ENCODE peak calls at places on chromosomes 13 and 19, in four cellular contexts. One of them, this sample, is unnamed. For H3K4me1, the result is how much of the 10 kb centered on the place peaks cover.

GRCh38 chr13:83881917-83882625 is at the start of gene SLITRK1:
- DNase-seq in HCT116: no peak
- DNase-seq in lower lobe of right lung: peak
- DNase-seq in aorta: peak
- DNase-seq in this sample: no peak

GRCh38 chr13:94192576-94192975 is 286.9 kb downstream of the DCT start:
- DNase-seq in aorta: no peak
- DNase-seq in lower lobe of right lung: no peak
- DNase-seq in HCT116: no peak
- DNase-seq in this sample: no peak

GRCh38 chr19:33779849-33780248 is 16.8 kb upstream of the KCTD15 start:
- DNase-seq in HCT116: no peak
- DNase-seq in aorta: no peak
- DNase-seq in lower lobe of right lung: no peak
- DNase-seq in this sample: no peak

GRCh38 chr19:4327252-4327876 is 11.3 kb downstream of the STAP2 start:
- DNase-seq in lower lobe of right lung: peak
- DNase-seq in aorta: peak
- DNase-seq in HCT116: no peak
- DNase-seq in this sample: no peak

GRCh38 chr19:47309608-47310007 is at the start of gene C5AR1:
- DNase-seq in aorta: no peak
- DNase-seq in HCT116: no peak
- DNase-seq in lower lobe of right lung: peak
- DNase-seq in this sample: no peak

GRCh38 chr19:45016388-45017314 is 15.4 kb downstream of the RELB start:
- DNase-seq in lower lobe of right lung: no peak
- DNase-seq in HCT116: peak
- DNase-seq in aorta: peak
- DNase-seq in this sample: no peak

GRCh38 chr13:27622102-27622820 is 569 bp downstream of the POLR1D start:
- DNase-seq in lower lobe of right lung: no peak
- DNase-seq in aorta: no peak
- DNase-seq in HCT116: no peak
- DNase-seq in this sample: no peak

GRCh38 chr13:46313441-46314257 is 73.4 kb downstream of the RUBCNL start:
- DNase-seq in HCT116: no peak
- DNase-seq in aorta: no peak
- DNase-seq in lower lobe of right lung: no peak
- DNase-seq in this sample: no peak

GRCh38 chr13:54643863-54644262 is 1615.2 kb downstream of the OLFM4 start:
- DNase-seq in HCT116: no peak
- DNase-seq in aorta: no peak
- DNase-seq in lower lobe of right lung: no peak
- DNase-seq in this sample: no peak

GRCh38 chr13:52348983-52349780 is 56.8 kb downstream of the THSD1 start:
- DNase-seq in lower lobe of right lung: no peak
- DNase-seq in HCT116: peak
- DNase-seq in aorta: no peak
- DNase-seq in this sample: peak

GRCh38 chr19:45508931-45509691 is 1.8 kb downstream of the VASP start:
- DNase-seq in aorta: peak
- DNase-seq in lower lobe of right lung: peak
- DNase-seq in HCT116: no peak
- DNase-seq in this sample: no peak

GRCh38 chr13:49495783-49496762 is at the start of gene PHF11:
- DNase-seq in lower lobe of right lung: peak
- DNase-seq in aorta: peak
- DNase-seq in HCT116: no peak
- DNase-seq in this sample: no peak

GRCh38 chr13:48401480-48401879 is 11.4 kb downstream of the LPAR6 start:
- DNase-seq in lower lobe of right lung: no peak
- DNase-seq in HCT116: no peak
- DNase-seq in aorta: no peak
- DNase-seq in this sample: no peak

GRCh38 chr13:39892731-39893293 is 237.3 kb downstream of the COG6 start:
- DNase-seq in lower lobe of right lung: no peak
- DNase-seq in aorta: no peak
- DNase-seq in HCT116: no peak
- DNase-seq in this sample: no peak

GRCh38 chr19:14561249-14561648 is 10.6 kb downstream of the NDUFB7 start:
- DNase-seq in HCT116: no peak
- DNase-seq in lower lobe of right lung: no peak
- DNase-seq in aorta: no peak
- DNase-seq in this sample: no peak

GRCh38 chr19:50242586-50242985 is 39.2 kb downstream of the MYH14 start:
- DNase-seq in aorta: no peak
- DNase-seq in lower lobe of right lung: no peak
- DNase-seq in HCT116: no peak
- DNase-seq in this sample: no peak

GRCh38 chr13:34863360-34864135 is 78.5 kb upstream of the NBEA start:
- DNase-seq in lower lobe of right lung: no peak
- DNase-seq in HCT116: peak
- DNase-seq in aorta: no peak
- DNase-seq in this sample: no peak

GRCh38 chr13:50577806-50578205 is 265.7 kb downstream of the DLEU7 start:
- DNase-seq in lower lobe of right lung: no peak
- DNase-seq in HCT116: no peak
- DNase-seq in aorta: no peak
- DNase-seq in this sample: no peak

GRCh38 chr13:64397699-64398098 is 2832.4 kb downstream of the PCDH9 start:
- DNase-seq in aorta: no peak
- DNase-seq in lower lobe of right lung: no peak
- DNase-seq in HCT116: no peak
- DNase-seq in this sample: no peak

GRCh38 chr13:27226991-27227390 is 24.4 kb upstream of the RPL21 start:
- DNase-seq in lower lobe of right lung: no peak
- DNase-seq in HCT116: no peak
- DNase-seq in aorta: no peak
- DNase-seq in this sample: no peak

GRCh38 chr19:44552324-44552723 is 22.8 kb upstream of the CEACAM20 start:
- DNase-seq in lower lobe of right lung: no peak
- DNase-seq in aorta: no peak
- DNase-seq in HCT116: peak
- DNase-seq in this sample: no peak

GRCh38 chr13:62320731-62321130 is 905.1 kb upstream of the PCDH20 start:
- DNase-seq in lower lobe of right lung: no peak
- DNase-seq in HCT116: no peak
- DNase-seq in aorta: no peak
- DNase-seq in this sample: no peak

GRCh38 chr13:110746443-110746842 is 32.9 kb downstream of the ING1 start:
- DNase-seq in lower lobe of right lung: no peak
- DNase-seq in HCT116: no peak
- DNase-seq in aorta: no peak
- DNase-seq in this sample: no peak

GRCh38 chr13:66546534-66547379 is 683.4 kb downstream of the PCDH9 start:
- DNase-seq in HCT116: no peak
- DNase-seq in lower lobe of right lung: no peak
- DNase-seq in aorta: no peak
- DNase-seq in this sample: no peak

GRCh38 chr13:73945871-73946270 is 188.3 kb downstream of the KLF12 start:
- DNase-seq in HCT116: no peak
- DNase-seq in lower lobe of right lung: no peak
- DNase-seq in aorta: peak
- DNase-seq in this sample: no peak

GRCh38 chr19:14556662-14557188 is 15.1 kb downstream of the NDUFB7 start:
- DNase-seq in HCT116: peak
- DNase-seq in aorta: peak
- DNase-seq in lower lobe of right lung: peak
- DNase-seq in this sample: no peak

GRCh38 chr13:90414691-90415596 is 932.5 kb upstream of the MIR17HG start:
- DNase-seq in HCT116: peak
- DNase-seq in aorta: no peak
- DNase-seq in lower lobe of right lung: no peak
- DNase-seq in this sample: peak

GRCh38 chr13:77918391-77919261 is at the start of gene EDNRB:
- DNase-seq in aorta: peak
- DNase-seq in lower lobe of right lung: peak
- DNase-seq in HCT116: no peak
- DNase-seq in this sample: no peak

GRCh38 chr13:91058066-91058465 is 289.4 kb upstream of the MIR17HG start:
- DNase-seq in aorta: no peak
- DNase-seq in HCT116: no peak
- DNase-seq in lower lobe of right lung: no peak
- DNase-seq in this sample: no peak

GRCh38 chr19:3374369-3375112 is 8.2 kb downstream of the NFIC start:
- DNase-seq in aorta: peak
- DNase-seq in lower lobe of right lung: no peak
- DNase-seq in HCT116: no peak
- DNase-seq in this sample: no peak

GRCh38 chr13:38394777-38395504 is 45.3 kb downstream of the UFM1 start:
- DNase-seq in lower lobe of right lung: no peak
- DNase-seq in aorta: no peak
- DNase-seq in HCT116: no peak
- DNase-seq in this sample: no peak

GRCh38 chr19:15534957-15535864 is 26.9 kb downstream of the CYP4F22 start:
- DNase-seq in HCT116: no peak
- DNase-seq in aorta: no peak
- DNase-seq in lower lobe of right lung: no peak
- DNase-seq in this sample: no peak

GRCh38 chr13:30792257-30793000 is 57.1 kb downstream of the ALOX5AP start:
- DNase-seq in aorta: peak
- DNase-seq in lower lobe of right lung: peak
- DNase-seq in HCT116: peak
- DNase-seq in this sample: no peak

GRCh38 chr13:52832268-52832667 is 16.2 kb downstream of the PCDH8 start:
- DNase-seq in aorta: no peak
- DNase-seq in lower lobe of right lung: no peak
- DNase-seq in HCT116: no peak
- DNase-seq in this sample: no peak

GRCh38 chr19:31648347-31648746 is 299.1 kb upstream of the TSHZ3 start:
- DNase-seq in HCT116: no peak
- DNase-seq in aorta: no peak
- DNase-seq in lower lobe of right lung: no peak
- DNase-seq in this sample: no peak

GRCh38 chr13:95480131-95480545 is 72.4 kb upstream of the CLDN10 start:
- DNase-seq in HCT116: no peak
- DNase-seq in aorta: no peak
- DNase-seq in lower lobe of right lung: peak
- DNase-seq in this sample: no peak

GRCh38 chr13:78593652-78594494 is 9.5 kb downstream of the POU4F1 start:
- DNase-seq in HCT116: no peak
- DNase-seq in lower lobe of right lung: no peak
- DNase-seq in aorta: no peak
- DNase-seq in this sample: no peak

GRCh38 chr13:37109080-37109678 is 3.7 kb upstream of the CSNK1A1L start:
- DNase-seq in lower lobe of right lung: no peak
- DNase-seq in aorta: no peak
- DNase-seq in HCT116: no peak
- DNase-seq in this sample: no peak

GRCh38 chr19:46890423-46891170 is 29.8 kb downstream of the ARHGAP35 start:
- DNase-seq in lower lobe of right lung: no peak
- DNase-seq in HCT116: no peak
- DNase-seq in aorta: no peak
- DNase-seq in this sample: peak

GRCh38 chr13:88068975-88069374 is 397.8 kb downstream of the SLITRK5 start:
- DNase-seq in HCT116: no peak
- DNase-seq in lower lobe of right lung: no peak
- DNase-seq in aorta: no peak
- DNase-seq in this sample: no peak

GRCh38 chr19:954272-954671 is 28.4 kb downstream of the ARID3A start:
- DNase-seq in HCT116: no peak
- DNase-seq in lower lobe of right lung: no peak
- DNase-seq in aorta: no peak
- DNase-seq in this sample: no peak

GRCh38 chr19:955803-956746 is 28.1 kb upstream of the WDR18 start:
- DNase-seq in lower lobe of right lung: no peak
- DNase-seq in aorta: no peak
- DNase-seq in HCT116: no peak
- DNase-seq in this sample: no peak

GRCh38 chr19:952680-953500 is 27.1 kb downstream of the ARID3A start:
- DNase-seq in aorta: no peak
- DNase-seq in lower lobe of right lung: no peak
- DNase-seq in HCT116: no peak
- DNase-seq in this sample: no peak

GRCh38 chr19:953501-954271 is 27.9 kb downstream of the ARID3A start:
- DNase-seq in HCT116: no peak
- DNase-seq in aorta: no peak
- DNase-seq in lower lobe of right lung: no peak
- DNase-seq in this sample: no peak

GRCh38 chr19:954672-955494 is 29.0 kb downstream of the ARID3A start:
- DNase-seq in HCT116: no peak
- DNase-seq in aorta: no peak
- DNase-seq in lower lobe of right lung: no peak
- DNase-seq in this sample: no peak
- H3K4me1 ChIP-seq in HCT116: half or more
- H3K4me1 ChIP-seq in aorta: under half
- H3K4me1 ChIP-seq in lower lobe of right lung: under half
- H3K4me1 ChIP-seq in this sample: under half

GRCh38 chr19:12141405-12141736 is 1.2 kb upstream of the ZNF20 start:
- DNase-seq in aorta: no peak
- DNase-seq in HCT116: no peak
- DNase-seq in lower lobe of right lung: no peak
- DNase-seq in this sample: no peak
- H3K4me3 ChIP-seq in aorta: no peak
- H3K4me3 ChIP-seq in HCT116: no peak
- H3K4me3 ChIP-seq in lower lobe of right lung: no peak
- H3K4me3 ChIP-seq in this sample: peak

GRCh38 chr19:17091758-17092333 is 16.3 kb downstream of the MYO9B start:
- DNase-seq in aorta: no peak
- DNase-seq in lower lobe of right lung: peak
- DNase-seq in HCT116: no peak
- DNase-seq in this sample: no peak
- H3K4me1 ChIP-seq in aorta: under half
- H3K4me1 ChIP-seq in lower lobe of right lung: half or more
- H3K4me1 ChIP-seq in HCT116: under half
- H3K4me1 ChIP-seq in this sample: under half

DNA sequence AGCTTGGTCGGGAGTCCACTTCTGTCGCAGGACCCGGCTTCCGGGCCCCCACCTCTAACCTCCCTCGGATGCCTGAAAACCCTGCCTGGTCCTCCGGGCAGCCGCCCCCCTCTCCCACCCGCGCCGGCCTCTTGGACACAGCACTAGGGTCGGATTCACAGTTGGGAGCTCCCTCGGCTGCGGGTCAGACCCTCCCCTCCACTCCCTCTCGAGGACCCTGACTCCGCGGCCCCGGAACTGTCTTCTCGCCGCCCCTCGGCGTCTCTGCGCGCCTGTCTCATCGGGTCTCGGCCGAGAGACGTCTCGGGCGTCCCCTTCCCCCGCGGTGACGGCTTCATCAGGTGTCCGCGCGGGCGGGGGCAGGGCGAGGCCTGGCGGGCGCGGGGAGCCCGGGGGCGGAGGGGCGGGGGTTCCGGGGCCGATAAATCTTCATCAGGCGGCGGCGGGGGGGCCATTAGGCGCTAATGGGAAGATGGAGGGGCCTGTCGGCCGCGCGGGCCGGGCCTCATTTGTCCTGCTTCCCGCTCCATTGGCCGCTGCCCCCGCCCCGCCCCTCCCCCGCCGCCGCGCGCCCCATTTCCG is 11.7 kb upstream of the ERFL start:
- DNase-seq in HCT116: no peak
- DNase-seq in lower lobe of right lung: peak
- DNase-seq in aorta: no peak
- DNase-seq in this sample: no peak
- H3K4me3 ChIP-seq in HCT116: no peak
- H3K4me3 ChIP-seq in lower lobe of right lung: peak
- H3K4me3 ChIP-seq in aorta: no peak
- H3K4me3 ChIP-seq in this sample: peak

GRCh38 chr13:98301721-98302120 is 124.7 kb upstream of the RNF113B start:
- DNase-seq in lower lobe of right lung: no peak
- DNase-seq in aorta: no peak
- DNase-seq in HCT116: no peak
- DNase-seq in this sample: no peak
- H3K4me1 ChIP-seq in lower lobe of right lung: half or more
- H3K4me1 ChIP-seq in aorta: under half
- H3K4me1 ChIP-seq in HCT116: under half
- H3K4me1 ChIP-seq in this sample: under half